ENCODE peak calls at places on chromosomes 16 and 17, in eight cellular contexts. E is lung; T is thoracic aorta; U is naive thymus-derived CD4-positive, alpha-beta T cell; X is dorsolateral prefrontal cortex; D is sigmoid colon; I is CD8-positive, alpha-beta T cell; J is cardiac fibroblast. Q is an unnamed sample.

GRCh38 chr16:340370-341091 is 12.0 kb downstream of the AXIN1 start:
- DNase-seq in E (no peak), J (no peak), T (no peak), D (no peak), U (no peak), X (no peak), I (no peak), Q (no peak)

GRCh38 chr17:20988001-20988641 is 54.7 kb downstream of the USP22 start:
- DNase-seq in X (no peak), E (no peak), U (no peak), I (no peak), J (no peak), T (no peak), D (no peak), Q (no peak)

GRCh38 chr17:9199474-9200196 is 178.3 kb downstream of the NTN1 start:
- DNase-seq in X (no peak), D (no peak), E (no peak), U (no peak), I (no peak), J (no peak), T (no peak), Q (peak)

GRCh38 chr16:22322741-22323140 is 25.5 kb downstream of the POLR3E start:
- DNase-seq in T (no peak), E (no peak), J (no peak), X (no peak), I (no peak), D (no peak), U (no peak), Q (no peak)

GRCh38 chr16:12516621-12517309 is 286.9 kb downstream of the CPPED1 start:
- DNase-seq in T (no peak), U (no peak), X (no peak), I (no peak), D (no peak), E (no peak), J (no peak), Q (no peak)

GRCh38 chr17:71412803-71413202 is 708.0 kb upstream of the SOX9 start:
- DNase-seq in T (no peak), X (no peak), J (peak), I (no peak), U (no peak), E (no peak), D (no peak), Q (no peak)

GRCh38 chr16:56343661-56344517 is 81.5 kb downstream of the AMFR start:
- DNase-seq in J (peak), D (no peak), T (no peak), I (no peak), U (no peak), X (no peak), E (no peak), Q (no peak)

GRCh38 chr17:50692448-50693040 is 15.2 kb downstream of the ANKRD40 start:
- DNase-seq in I (no peak), J (no peak), X (no peak), E (no peak), U (no peak), D (no peak), T (no peak), Q (no peak)

GRCh38 chr16:69564845-69565610 is 738 bp upstream of the NFAT5 start:
- DNase-seq in T (no peak), D (no peak), J (peak), X (no peak), U (peak), I (no peak), E (no peak), Q (no peak)

GRCh38 chr16:70692130-70692470 is 6.2 kb upstream of the MTSS2 start:
- DNase-seq in D (no peak), T (no peak), J (no peak), E (no peak), U (no peak), X (no peak), I (no peak), Q (no peak)

GRCh38 chr17:6648181-6648580 is 3.2 kb downstream of the MED31 start:
- DNase-seq in J (no peak), T (no peak), U (no peak), I (no peak), E (no peak), D (no peak), X (no peak), Q (no peak)

GRCh38 chr17:75345514-75346167 is 56.4 kb upstream of the SLC25A19 start:
- DNase-seq in D (no peak), X (no peak), U (peak), E (no peak), T (no peak), I (no peak), J (no peak), Q (peak)

GRCh38 chr17:67624886-67625656 is 92.7 kb upstream of the NOL11 start:
- DNase-seq in D (no peak), E (no peak), U (no peak), T (no peak), I (no peak), X (no peak), J (no peak), Q (no peak)

GRCh38 chr16:87652386-87652785 is 50.1 kb downstream of the JPH3 start:
- DNase-seq in E (no peak), D (no peak), U (no peak), I (no peak), T (no peak), J (no peak), X (no peak), Q (no peak)

GRCh38 chr17:77730376-77730775 is 228.1 kb upstream of the TNRC6C start:
- DNase-seq in D (no peak), E (no peak), X (no peak), I (no peak), T (no peak), J (no peak), U (no peak), Q (no peak)

GRCh38 chr17:67239597-67239996 is 5.4 kb downstream of the HELZ start:
- DNase-seq in D (no peak), I (no peak), T (no peak), X (no peak), E (no peak), J (peak), U (no peak), Q (no peak)

GRCh38 chr16:3518292-3518982 is 17.6 kb downstream of the CLUAP1 start:
- DNase-seq in U (no peak), X (no peak), T (no peak), E (no peak), J (no peak), I (no peak), D (no peak), Q (no peak)

GRCh38 chr16:2465653-2466415 is 5.3 kb upstream of the NTN3 start:
- DNase-seq in U (no peak), E (no peak), J (peak), X (no peak), I (no peak), T (no peak), D (no peak), Q (no peak)

GRCh38 chr17:27481327-27481726 is 25.1 kb downstream of the KSR1 start:
- DNase-seq in U (peak), I (peak), T (no peak), E (no peak), D (no peak), X (no peak), J (no peak), Q (peak)

GRCh38 chr17:19368119-19368660 is 5.7 kb upstream of the B9D1 start:
- DNase-seq in T (no peak), E (no peak), D (peak), X (no peak), J (peak), I (no peak), U (no peak), Q (no peak)

GRCh38 chr17:35523296-35523695 is 14.2 kb downstream of the SLFN12L start:
- DNase-seq in U (no peak), E (no peak), D (no peak), J (no peak), T (no peak), X (no peak), I (no peak), Q (no peak)

GRCh38 chr17:35519442-35519841 is 18.0 kb downstream of the SLFN12L start:
- DNase-seq in U (no peak), I (no peak), J (no peak), D (no peak), T (no peak), X (no peak), E (no peak), Q (no peak)

GRCh38 chr17:35520043-35520442 is 17.4 kb downstream of the SLFN12L start:
- DNase-seq in X (no peak), U (no peak), I (no peak), D (no peak), T (no peak), E (no peak), J (no peak), Q (no peak)

DNA sequence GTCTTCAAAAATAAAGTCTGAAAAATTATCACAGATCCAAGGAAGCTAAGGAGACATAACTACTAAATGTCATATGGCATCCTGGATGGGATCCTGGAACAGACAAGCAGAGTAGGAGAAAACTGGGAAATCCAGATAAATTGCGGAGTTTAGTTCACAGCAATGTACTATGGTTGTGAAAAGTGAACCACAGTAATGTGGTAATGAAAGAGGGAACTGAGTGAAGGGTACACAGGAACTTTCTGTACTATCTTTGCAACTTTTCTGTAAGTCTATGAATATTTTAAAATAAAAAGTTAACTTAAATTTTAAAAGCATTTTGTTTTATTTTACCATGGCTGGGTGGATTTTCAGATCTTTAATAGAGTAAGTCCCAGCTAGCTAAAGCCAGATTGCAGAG is 16.3 kb downstream of the SLFN12L start:
- DNase-seq in U (no peak), D (no peak), J (no peak), I (no peak), X (no peak), T (no peak), E (no peak), Q (no peak)
- H3K4me3 ChIP-seq in U (peak), D (no peak), J (no peak), I (no peak), X (no peak), T (no peak), E (no peak), Q (no peak)

GRCh38 chr16:72169708-72170107 is 2.2 kb downstream of the PMFBP1 start:
- DNase-seq in D (no peak), T (no peak), E (no peak), J (no peak), X (no peak), U (no peak), I (no peak), Q (no peak)
- H3K4me3 ChIP-seq in D (no peak), T (no peak), E (no peak), J (no peak), X (no peak), U (no peak), I (no peak), Q (no peak)

GRCh38 chr17:41199421-41200098 is 9.9 kb downstream of the KRTAP9-1 start:
- DNase-seq in I (no peak), U (no peak), E (no peak), D (no peak), T (no peak), X (no peak), J (no peak), Q (no peak)
- H3K4me3 ChIP-seq in I (no peak), U (no peak), E (no peak), D (no peak), T (no peak), X (no peak), J (no peak), Q (no peak)

GRCh38 chr17:4764612-4765011 is 7.1 kb upstream of the TM4SF5 start:
- DNase-seq in I (no peak), E (no peak), X (no peak), T (no peak), U (no peak), D (no peak), J (no peak), Q (no peak)

DNA sequence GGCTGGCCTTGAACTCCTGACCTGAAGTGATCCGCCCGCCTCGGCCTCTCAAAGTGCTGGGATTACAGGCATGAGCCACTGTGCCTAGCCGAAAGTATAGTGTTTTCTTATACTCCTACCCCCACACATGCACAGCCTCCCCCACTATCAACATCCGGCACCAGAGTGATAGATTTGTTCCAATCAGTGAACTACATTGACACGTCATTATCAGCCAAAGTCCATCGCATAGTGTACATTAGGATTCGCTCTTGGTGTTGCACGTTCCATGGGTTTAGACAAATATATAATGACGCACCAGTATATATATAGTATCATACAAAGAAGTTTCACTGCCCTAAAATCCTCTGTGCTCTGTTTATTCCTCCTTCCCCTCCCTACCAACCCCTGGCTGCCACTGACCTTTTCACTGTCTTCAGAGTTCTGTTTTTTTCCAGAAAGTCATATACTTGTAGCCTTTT is 11.9 kb upstream of the TM4SF5 start:
- DNase-seq in X (no peak), J (no peak), E (no peak), I (no peak), D (no peak), T (no peak), U (no peak), Q (no peak)
- H3K4me3 ChIP-seq in X (no peak), J (no peak), E (no peak), I (no peak), D (no peak), T (no peak), U (no peak), Q (no peak)

GRCh38 chr16:50395763-50396710 is 27.2 kb upstream of the BRD7 start:
- DNase-seq in D (no peak), I (no peak), E (peak), J (no peak), T (no peak), U (peak), X (no peak), Q (no peak)
- H3K4me3 ChIP-seq in D (no peak), I (no peak), E (no peak), J (no peak), T (no peak), U (no peak), X (no peak), Q (no peak)